ENCODE peak calls at places on chromosomes 11 and 22, in five cellular contexts. M is AG04450, I is left lung, Z is cardiac muscle cell, J is endothelial cell. N is an unnamed sample.

GRCh38 chr22:28670691-28671261 is 8.9 kb downstream of the TTC28 start:
- DNase-seq in M (no peak), I (no peak), Z (no peak), J (no peak), N (no peak)

GRCh38 chr11:131763193-131763890 is 392.9 kb downstream of the NTM start:
- DNase-seq in M (no peak), I (no peak), Z (peak), J (no peak), N (no peak)

GRCh38 chr22:20117656-20118571 is 888 bp upstream of the TRMT2A start:
- DNase-seq in M (no peak), I (peak), Z (peak), J (no peak), N (no peak)

GRCh38 chr11:102360681-102361080 is 13.7 kb downstream of the BIRC2 start:
- DNase-seq in M (no peak), I (no peak), Z (no peak), J (no peak), N (no peak)

GRCh38 chr11:121207485-121208115 is 85.0 kb upstream of the SC5D start:
- DNase-seq in M (no peak), I (no peak), Z (no peak), J (no peak), N (no peak)

GRCh38 chr11:30801357-30801756 is 215.2 kb upstream of the MPPED2 start:
- DNase-seq in M (no peak), I (no peak), Z (no peak), J (no peak), N (no peak)

GRCh38 chr11:125535585-125535984 is 33.7 kb upstream of the EI24 start:
- DNase-seq in M (no peak), I (no peak), Z (no peak), J (no peak), N (no peak)

GRCh38 chr11:32852142-32852541 is 22.4 kb downstream of the PRRG4 start:
- DNase-seq in M (no peak), I (no peak), Z (peak), J (no peak), N (no peak)

GRCh38 chr11:66421492-66422205 is 814 bp downstream of the NPAS4 start:
- DNase-seq in M (peak), I (peak), Z (peak), J (peak), N (peak)

GRCh38 chr22:21840236-21840823 is 27.1 kb downstream of the MAPK1 start:
- DNase-seq in M (no peak), I (no peak), Z (no peak), J (no peak), N (no peak)

GRCh38 chr11:109914038-109914437 is 179.2 kb upstream of the ZC3H12C start:
- DNase-seq in M (no peak), I (no peak), Z (no peak), J (no peak), N (no peak)

GRCh38 chr11:132158696-132159095 is 788.3 kb downstream of the NTM start:
- DNase-seq in M (no peak), I (no peak), Z (no peak), J (no peak), N (no peak)

GRCh38 chr22:49992921-49993648 is 19.5 kb downstream of the IL17REL start:
- DNase-seq in M (no peak), I (peak), Z (peak), J (peak), N (peak)

GRCh38 chr11:22432331-22433065 is 94.3 kb downstream of the SLC17A6 start:
- DNase-seq in M (no peak), I (peak), Z (peak), J (peak), N (no peak)

GRCh38 chr11:129804012-129804411 is 11.6 kb upstream of the TMEM45B start:
- DNase-seq in M (no peak), I (no peak), Z (no peak), J (no peak), N (no peak)

GRCh38 chr11:46367244-46367915 is 14.1 kb upstream of the MDK start:
- DNase-seq in M (no peak), I (peak), Z (peak), J (peak), N (peak)

GRCh38 chr11:124078591-124078990 is 36.7 kb upstream of the VWA5A start:
- DNase-seq in M (no peak), I (no peak), Z (no peak), J (no peak), N (no peak)

GRCh38 chr11:71454470-71455113 is 1.6 kb downstream of the NADSYN1 start:
- DNase-seq in M (no peak), I (no peak), Z (no peak), J (no peak), N (peak)

GRCh38 chr11:96863520-96863919 is 473.7 kb downstream of the JRKL start:
- DNase-seq in M (no peak), I (peak), Z (peak), J (no peak), N (no peak)

GRCh38 chr11:58900479-58901420 is 38.5 kb upstream of the GLYATL1 start:
- DNase-seq in M (peak), I (peak), Z (peak), J (peak), N (peak)

GRCh38 chr11:58902881-58903280 is 36.4 kb upstream of the GLYATL1 start:
- DNase-seq in M (no peak), I (no peak), Z (no peak), J (no peak), N (no peak)

GRCh38 chr11:58907780-58908179 is 31.5 kb upstream of the GLYATL1 start:
- DNase-seq in M (no peak), I (no peak), Z (no peak), J (no peak), N (no peak)

GRCh38 chr11:58905141-58905715 is 34.1 kb upstream of the GLYATL1 start:
- DNase-seq in M (no peak), I (peak), Z (peak), J (peak), N (no peak)

GRCh38 chr11:58905716-58906547 is 33.4 kb upstream of the GLYATL1 start:
- DNase-seq in M (peak), I (peak), Z (peak), J (peak), N (no peak)
- TF ChIP-seq CTCF in M (peak), I (no peak), Z (peak), J (peak), N (peak)

GRCh38 chr11:40716344-40717178 is 742.9 kb downstream of the LRRC4C start:
- DNase-seq in M (no peak), I (no peak), Z (no peak), J (no peak), N (no peak)

DNA sequence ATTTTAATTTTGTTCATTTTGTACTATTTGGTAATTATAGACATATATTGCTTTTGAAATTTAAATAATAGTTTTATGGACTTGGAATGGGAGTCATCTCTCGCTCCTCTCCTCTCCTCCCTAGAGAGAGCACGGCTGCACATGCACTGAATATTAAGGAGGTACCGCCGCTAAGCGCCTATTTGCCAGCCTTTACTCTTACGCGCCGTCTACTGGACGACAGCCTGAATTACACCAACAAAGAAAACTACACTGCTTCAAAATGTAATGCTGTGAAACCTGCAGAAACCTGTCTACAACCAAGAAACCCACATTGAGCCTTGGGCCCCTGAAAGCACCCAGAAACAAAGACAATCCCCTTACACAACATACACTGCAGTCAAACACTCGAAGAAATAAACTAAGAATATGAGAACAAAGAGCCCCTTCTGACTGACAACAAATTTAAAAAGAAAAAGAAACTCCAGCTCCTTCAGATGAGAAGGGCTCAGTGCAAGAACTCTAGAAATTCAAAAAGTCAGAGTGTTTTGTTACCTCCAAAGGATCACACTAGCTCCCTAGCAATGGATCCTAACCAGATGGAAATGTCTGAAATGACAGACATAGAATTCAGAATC is 737.2 kb downstream of the LRRC4C start:
- DNase-seq in M (no peak), I (no peak), Z (peak), J (peak), N (no peak)
- TF ChIP-seq CTCF in M (peak), I (no peak), Z (peak), J (peak), N (no peak)

GRCh38 chr11:6474423-6474792 is 667 bp upstream of the TRIM3 start:
- DNase-seq in M (no peak), I (no peak), Z (no peak), J (no peak), N (no peak)

GRCh38 chr11:6473481-6474422 is at the start of gene TRIM3:
- DNase-seq in M (peak), I (peak), Z (peak), J (peak), N (peak)

GRCh38 chr11:6476571-6476970 is 2.8 kb upstream of the TRIM3 start:
- DNase-seq in M (no peak), I (no peak), Z (no peak), J (no peak), N (no peak)

GRCh38 chr11:6474806-6475500 is 1.2 kb upstream of the TRIM3 start:
- DNase-seq in M (no peak), I (no peak), Z (no peak), J (no peak), N (no peak)

GRCh38 chr11:6475936-6476335 is 2.2 kb upstream of the TRIM3 start:
- DNase-seq in M (no peak), I (no peak), Z (no peak), J (no peak), N (no peak)
- TF ChIP-seq CTCF in M (no peak), I (no peak), Z (no peak), J (no peak), N (no peak)

GRCh38 chr11:79440451-79441158 is at the start of gene TENM4:
- DNase-seq in M (peak), I (peak), Z (peak), J (peak), N (peak)
- TF ChIP-seq CTCF in M (no peak), I (no peak), Z (no peak), J (no peak), N (no peak)

DNA sequence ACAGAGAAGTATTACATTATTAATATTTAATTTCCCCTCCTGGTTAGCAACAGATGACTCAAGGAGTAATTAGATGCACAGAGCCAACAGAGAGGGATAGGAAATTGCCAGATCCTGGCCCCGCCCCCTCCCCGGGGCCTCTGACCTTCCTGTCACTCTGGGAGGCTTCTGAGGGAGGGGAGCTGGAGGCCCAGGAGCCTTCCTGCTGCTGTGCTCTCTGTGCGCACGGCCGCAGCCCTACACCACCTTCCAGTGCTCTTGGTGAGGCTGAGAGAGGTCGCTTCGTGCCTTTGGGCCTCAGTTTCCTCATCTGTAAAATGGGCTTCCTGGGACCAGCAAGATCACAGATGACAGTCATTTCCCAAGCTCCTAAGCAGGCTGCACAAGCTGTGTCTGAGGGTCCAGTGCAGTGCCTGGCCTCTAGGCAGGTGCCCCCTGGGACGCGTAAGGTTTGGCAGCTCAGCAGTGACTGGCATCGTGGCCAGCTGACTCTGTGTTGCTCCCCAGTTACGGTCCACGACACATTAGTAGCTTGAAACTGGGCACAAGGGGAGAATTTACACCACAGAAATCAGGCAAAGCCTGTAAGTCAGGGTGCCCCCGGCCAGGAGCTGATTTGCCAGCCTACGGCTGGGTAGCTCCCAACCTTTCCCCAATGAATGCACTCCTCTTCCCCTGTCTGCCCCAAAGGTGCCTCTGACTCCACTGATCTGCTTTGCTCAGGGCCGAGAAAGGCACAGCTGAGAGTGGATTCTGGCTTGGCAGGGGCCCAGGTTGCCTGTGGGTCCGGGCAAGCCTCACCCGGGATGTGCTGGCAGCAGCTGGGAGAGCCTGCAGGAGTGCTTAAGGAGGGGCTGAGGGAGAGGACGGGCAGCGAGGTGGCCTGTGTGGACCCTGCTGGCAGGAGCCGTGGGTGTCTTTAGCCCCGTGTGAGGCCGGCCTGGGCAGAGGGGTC is 2.3 kb downstream of the ADORA2A start:
- DNase-seq in M (no peak), I (peak), Z (no peak), J (no peak), N (peak)
- TF ChIP-seq CTCF in M (no peak), I (no peak), Z (no peak), J (no peak), N (no peak)

DNA sequence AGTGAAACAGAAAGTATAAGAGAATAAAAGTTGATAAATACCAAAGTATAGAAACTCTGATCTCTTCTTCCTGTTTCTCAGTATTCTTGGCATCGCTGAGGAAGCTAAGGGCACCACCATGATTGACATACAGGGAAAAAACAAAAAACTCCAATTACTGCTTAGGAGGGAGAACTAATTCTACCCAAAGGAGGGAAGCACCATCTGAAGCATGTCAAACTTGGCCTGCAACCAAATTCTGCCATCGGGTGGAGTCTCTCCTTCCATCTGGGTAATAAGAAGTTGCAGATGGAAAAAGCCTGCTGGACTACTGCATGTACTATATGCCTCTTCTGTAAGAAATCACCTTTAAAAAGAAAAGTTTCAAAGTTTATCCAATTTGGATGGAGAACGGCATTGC is 30.5 kb upstream of the PPP2R1B start:
- DNase-seq in M (no peak), I (no peak), Z (no peak), J (no peak), N (no peak)
- TF ChIP-seq CTCF in M (no peak), I (no peak), Z (no peak), J (no peak), N (no peak)

GRCh38 chr11:72753341-72754148 is 1.3 kb upstream of the ARAP1 start:
- DNase-seq in M (no peak), I (peak), Z (no peak), J (no peak), N (no peak)
- TF ChIP-seq CTCF in M (no peak), I (peak), Z (peak), J (no peak), N (peak)

GRCh38 chr11:119491753-119492455 is 68.9 kb upstream of the THY1 start:
- DNase-seq in M (no peak), I (peak), Z (peak), J (peak), N (no peak)
- TF ChIP-seq CTCF in M (peak), I (no peak), Z (peak), J (peak), N (peak)

GRCh38 chr11:10855295-10855694 is 2.6 kb downstream of the ZBED5 start:
- DNase-seq in M (no peak), I (no peak), Z (no peak), J (no peak), N (no peak)

GRCh38 chr11:10856689-10857603 is 907 bp downstream of the ZBED5 start:
- DNase-seq in M (no peak), I (no peak), Z (peak), J (peak), N (no peak)

GRCh38 chr11:10858505-10859360 is 880 bp upstream of the ZBED5 start:
- DNase-seq in M (no peak), I (peak), Z (no peak), J (peak), N (no peak)

GRCh38 chr11:10861047-10861446 is 3.2 kb upstream of the ZBED5 start:
- DNase-seq in M (no peak), I (no peak), Z (no peak), J (no peak), N (no peak)

GRCh38 chr11:10857604-10858504 is at the start of gene ZBED5:
- DNase-seq in M (peak), I (peak), Z (peak), J (peak), N (peak)
- TF ChIP-seq CTCF in M (peak), I (no peak), Z (peak), J (no peak), N (no peak)

DNA sequence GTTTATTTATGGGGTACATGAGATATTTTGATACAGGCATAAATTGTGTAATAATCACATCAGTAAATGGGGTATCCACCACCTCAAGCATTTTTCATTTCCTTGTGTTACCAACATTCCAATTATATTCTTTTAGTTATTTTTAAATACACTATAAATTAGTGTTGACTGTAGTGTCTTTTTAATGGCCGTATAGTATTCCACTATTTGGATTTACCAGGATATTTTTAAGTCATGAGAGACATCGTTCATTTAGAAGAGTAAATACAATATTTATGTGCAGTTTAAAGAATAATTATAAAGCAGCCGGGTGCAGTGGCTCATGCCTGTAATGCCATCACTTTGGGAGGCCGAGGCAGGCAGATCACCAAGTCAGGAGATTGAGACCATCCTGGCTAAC is 6.2 kb upstream of the SPI1 start:
- DNase-seq in M (no peak), I (no peak), Z (no peak), J (no peak), N (no peak)
- TF ChIP-seq CTCF in M (no peak), I (no peak), Z (no peak), J (no peak), N (no peak)